ENCODE peak calls at places on chromosomes 6 and 20, in eight cellular contexts. P, N, B, A, T, G, W and Z are unnamed samples.

GRCh38 chr20:37463726-37464125 is 57.3 kb upstream of the NNAT start:
- DNase-seq in P (no peak), N (no peak), B (no peak), A (no peak), T (no peak), G (no peak), W (no peak), Z (no peak)

GRCh38 chr6:11830520-11830919 is 51.9 kb upstream of the ADTRP start:
- DNase-seq in P (no peak), N (no peak), B (no peak), A (no peak), T (no peak), G (no peak), W (no peak), Z (no peak)

GRCh38 chr20:21397341-21398108 is at the start of gene NKX2-4:
- DNase-seq in P (no peak), N (no peak), B (no peak), A (no peak), T (no peak), G (no peak), W (no peak), Z (no peak)

GRCh38 chr6:13910443-13910842 is 14.3 kb upstream of the RNF182 start:
- DNase-seq in P (no peak), N (no peak), B (no peak), A (no peak), T (no peak), G (no peak), W (no peak), Z (no peak)

GRCh38 chr6:10425973-10426780 is 11.3 kb upstream of the TFAP2A start:
- DNase-seq in P (peak; percentile 45), N (peak; percentile 84), B (no peak), A (peak; percentile 52), T (no peak), G (no peak), W (no peak), Z (no peak)

GRCh38 chr6:134468633-134469032 is 150.7 kb upstream of the SGK1 start:
- DNase-seq in P (no peak), N (no peak), B (no peak), A (no peak), T (no peak), G (no peak), W (no peak), Z (no peak)

GRCh38 chr6:37236921-37237320 is 20.7 kb upstream of the TBC1D22B start:
- DNase-seq in P (no peak), N (no peak), B (no peak), A (no peak), T (peak; percentile 39), G (no peak), W (no peak), Z (no peak)

GRCh38 chr6:168570211-168570610 is 129.2 kb downstream of the SMOC2 start:
- DNase-seq in P (no peak), N (no peak), B (no peak), A (no peak), T (no peak), G (no peak), W (no peak), Z (no peak)

GRCh38 chr6:170554888-170555137 is 644 bp downstream of the TBP start:
- DNase-seq in P (no peak), N (no peak), B (no peak), A (no peak), T (no peak), G (no peak), W (no peak), Z (no peak)
- TF ChIP-seq CTCF in P (no peak), N (no peak), B (no peak), A (no peak), T (no peak), G (no peak), W (no peak), Z (no peak)

DNA sequence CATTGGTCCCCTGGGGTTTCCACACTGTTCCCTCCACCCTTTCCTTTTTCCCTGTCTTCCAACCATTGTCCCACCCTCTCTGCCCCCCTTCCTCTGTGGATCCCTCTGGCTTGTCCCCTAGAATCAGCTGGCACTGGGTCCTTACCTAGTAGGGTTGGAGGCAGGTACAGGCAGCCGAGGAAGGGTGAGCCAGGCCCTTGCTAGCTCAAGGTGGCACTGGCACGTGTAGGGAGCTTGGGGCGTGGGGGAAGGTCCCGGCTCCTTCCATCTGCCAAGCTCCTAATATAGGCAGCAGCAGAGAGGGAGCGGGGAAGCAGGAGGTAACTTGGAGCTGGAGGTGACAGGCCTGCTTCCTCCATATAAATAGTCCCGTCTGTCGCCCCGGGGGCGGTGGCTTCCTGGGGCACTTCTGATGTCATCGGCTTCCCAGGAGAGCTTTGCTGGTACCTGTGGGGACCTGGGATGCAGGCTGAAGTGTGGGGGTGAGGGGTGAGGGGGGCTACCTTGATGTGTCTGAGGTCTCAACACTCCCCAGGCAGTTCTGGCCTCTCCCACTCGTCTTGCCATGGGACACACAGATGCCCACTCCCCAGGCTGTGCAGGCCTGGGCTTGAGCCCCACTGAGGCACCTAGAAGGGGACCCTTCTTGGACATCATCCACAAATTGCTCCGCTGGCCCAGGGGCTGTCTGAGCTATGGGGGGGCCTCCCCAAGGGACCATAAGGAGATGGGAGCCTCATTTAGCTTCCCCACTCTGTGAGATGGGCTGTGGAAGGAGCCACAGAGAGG is 155.3 kb upstream of the MLN start:
- DNase-seq in P (no peak), N (no peak), B (no peak), A (peak; percentile 27), T (no peak), G (peak; percentile 40), W (no peak), Z (no peak)
- TF ChIP-seq CTCF in P (peak; percentile 2), N (no peak), B (no peak), A (no peak), T (no peak), G (no peak), W (no peak), Z (no peak)

DNA sequence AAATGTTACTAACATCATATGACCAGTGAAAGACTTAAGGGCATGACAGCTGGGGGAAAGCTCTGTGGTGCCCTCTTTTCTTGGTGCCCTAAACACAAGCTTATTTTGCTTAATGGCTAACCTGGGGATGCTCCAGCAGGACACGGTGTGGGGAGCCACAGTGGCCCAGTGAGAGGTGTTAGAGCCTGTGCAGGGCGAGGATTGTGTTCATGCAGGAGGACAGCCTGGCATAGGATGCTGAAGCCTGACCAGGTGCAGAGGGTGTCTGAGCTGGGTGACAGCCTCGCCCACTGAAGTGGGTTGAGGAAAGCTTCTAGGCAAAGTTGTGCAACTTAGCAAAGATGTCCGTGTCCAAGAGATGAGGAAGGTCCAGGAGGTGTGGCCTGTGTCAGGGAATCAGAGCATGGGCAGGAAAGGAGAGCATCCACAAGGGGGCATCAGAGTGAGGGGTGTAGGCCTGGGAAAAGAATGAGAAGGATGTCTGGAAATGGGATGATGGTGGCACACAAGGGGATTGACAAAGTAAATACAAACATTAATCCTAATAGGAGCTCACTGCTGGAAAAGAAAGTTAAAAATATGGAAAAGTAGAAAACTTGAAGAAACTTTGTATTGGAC is 33.9 kb downstream of the SLC17A4 start:
- DNase-seq in P (peak; percentile 72), N (peak; percentile 15), B (peak; percentile 45), A (peak; percentile 51), T (peak; percentile 51), G (no peak), W (no peak), Z (peak; percentile 1)
- TF ChIP-seq CTCF in P (peak; percentile 62), N (peak; percentile 45), B (peak; percentile 75), A (peak; percentile 51), T (peak; percentile 56), G (peak; percentile 52), W (peak; percentile 44), Z (peak; percentile 68)

GRCh38 chr6:90343581-90343980 is 46.9 kb upstream of the BACH2 start:
- DNase-seq in P (no peak), N (no peak), B (peak; percentile 10), A (no peak), T (peak; percentile 53), G (no peak), W (no peak), Z (no peak)
- TF ChIP-seq CTCF in P (no peak), N (no peak), B (no peak), A (no peak), T (peak; percentile 23), G (no peak), W (peak; percentile 42), Z (peak; percentile 17)

DNA sequence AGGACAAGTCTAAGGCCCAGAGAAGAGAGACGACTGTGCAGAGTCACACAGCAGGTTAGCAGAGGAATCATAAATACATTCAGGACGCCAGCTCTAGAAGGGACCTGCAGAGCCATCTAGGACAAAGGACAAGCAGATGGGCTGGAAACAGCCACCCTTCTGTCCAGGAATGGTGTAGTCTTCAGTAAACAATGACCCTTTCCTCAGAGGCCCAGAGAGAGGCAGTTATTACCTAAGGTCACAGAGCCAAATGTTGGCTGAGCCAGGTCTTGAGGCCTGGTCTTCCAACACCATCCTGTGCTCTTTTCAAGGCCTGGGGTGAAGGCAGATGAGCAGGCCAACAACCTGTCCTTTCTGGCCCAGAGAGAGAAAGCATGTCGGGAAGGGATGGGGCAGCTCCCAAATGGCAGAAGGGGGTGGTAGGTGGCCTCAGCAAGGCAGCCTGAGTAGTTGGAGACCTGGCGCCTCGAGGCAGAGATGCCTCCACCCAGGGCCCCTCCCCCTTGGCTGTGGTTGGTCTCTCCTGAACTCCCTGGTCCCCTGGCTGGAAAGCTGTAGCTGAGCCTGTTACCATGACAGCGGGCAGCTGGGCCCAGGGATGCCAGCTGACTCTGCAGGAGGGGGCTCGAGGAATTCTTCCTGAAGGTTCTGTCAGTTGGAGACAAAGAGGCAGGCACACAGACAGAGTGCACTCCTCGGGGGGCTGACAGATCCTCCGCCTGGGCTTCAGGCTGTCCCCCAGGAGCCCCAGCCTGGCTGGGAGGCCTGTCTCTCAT is 24.8 kb downstream of the EPB41L1 start:
- DNase-seq in P (no peak), N (no peak), B (no peak), A (no peak), T (no peak), G (no peak), W (no peak), Z (no peak)
- TF ChIP-seq CTCF in P (no peak), N (no peak), B (no peak), A (no peak), T (no peak), G (no peak), W (no peak), Z (no peak)

DNA sequence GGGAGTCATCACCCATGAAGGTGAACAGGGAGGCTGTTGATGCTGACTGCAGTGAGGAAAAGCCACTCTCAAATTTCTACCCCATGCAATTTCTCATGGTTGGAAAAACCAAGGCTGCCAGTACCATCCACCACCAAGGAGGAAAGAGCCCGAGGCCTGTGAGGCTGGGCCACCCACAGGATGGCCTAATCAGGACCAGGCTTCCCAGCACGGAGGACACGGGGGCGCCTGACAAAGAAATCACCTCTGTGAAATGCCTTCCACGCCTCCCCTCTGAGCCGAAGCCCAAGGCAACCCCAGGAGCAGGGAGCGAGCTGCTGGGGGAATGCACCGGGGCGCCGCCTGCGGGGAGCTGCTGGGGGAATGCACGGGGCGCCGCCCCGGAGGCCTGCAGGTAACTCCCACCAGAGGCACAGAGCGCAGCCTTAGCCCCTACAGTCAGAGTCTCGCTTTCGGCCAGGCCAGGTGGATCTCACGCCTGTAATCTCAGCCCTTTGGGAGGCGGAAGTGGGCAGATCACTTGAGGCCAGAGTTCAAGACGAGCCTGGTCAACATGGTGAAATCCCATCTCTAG is 26.9 kb downstream of the FOXF2 start:
- DNase-seq in P (no peak), N (no peak), B (no peak), A (no peak), T (no peak), G (no peak), W (no peak), Z (no peak)
- TF ChIP-seq CTCF in P (no peak), N (no peak), B (no peak), A (no peak), T (no peak), G (no peak), W (no peak), Z (no peak)